ENCODE peak calls at places on chromosomes 2 and 18, in eight cellular contexts. One of them, this sample, is unnamed.

GRCh38 chr2:159439421-159439820 is 152.9 kb upstream of the WDSUB1 start:
- DNase-seq in GM12865: no peak
- DNase-seq in spleen: no peak
- DNase-seq in T-helper 1 cell: no peak
- DNase-seq in A673: no peak
- DNase-seq in NCI-H1417 treated with DMSO at 0.1 percent for 48 hours: no peak
- DNase-seq in AML-193: no peak
- DNase-seq in ovary: no peak
- DNase-seq in this sample: no peak

GRCh38 chr2:37344453-37345361 is at the start of gene QPCT:
- DNase-seq in GM12865: peak
- DNase-seq in spleen: peak
- DNase-seq in T-helper 1 cell: peak
- DNase-seq in A673: peak
- DNase-seq in NCI-H1417 treated with DMSO at 0.1 percent for 48 hours: no peak
- DNase-seq in AML-193: no peak
- DNase-seq in ovary: peak
- DNase-seq in this sample: no peak

GRCh38 chr2:66925128-66925527 is 472.0 kb upstream of the ETAA1 start:
- DNase-seq in GM12865: no peak
- DNase-seq in spleen: no peak
- DNase-seq in T-helper 1 cell: no peak
- DNase-seq in A673: no peak
- DNase-seq in NCI-H1417 treated with DMSO at 0.1 percent for 48 hours: no peak
- DNase-seq in AML-193: no peak
- DNase-seq in ovary: no peak
- DNase-seq in this sample: no peak

GRCh38 chr2:19120941-19121750 is 237.3 kb downstream of the OSR1 start:
- DNase-seq in GM12865: no peak
- DNase-seq in spleen: no peak
- DNase-seq in T-helper 1 cell: no peak
- DNase-seq in A673: no peak
- DNase-seq in NCI-H1417 treated with DMSO at 0.1 percent for 48 hours: no peak
- DNase-seq in AML-193: no peak
- DNase-seq in ovary: no peak
- DNase-seq in this sample: no peak

GRCh38 chr2:144495227-144495933 is 24.5 kb downstream of the ZEB2 start:
- DNase-seq in GM12865: no peak
- DNase-seq in spleen: no peak
- DNase-seq in T-helper 1 cell: no peak
- DNase-seq in A673: no peak
- DNase-seq in NCI-H1417 treated with DMSO at 0.1 percent for 48 hours: no peak
- DNase-seq in AML-193: no peak
- DNase-seq in ovary: no peak
- DNase-seq in this sample: no peak

GRCh38 chr18:45567123-45567522 is 48.2 kb upstream of the SLC14A2 start:
- DNase-seq in GM12865: no peak
- DNase-seq in spleen: no peak
- DNase-seq in T-helper 1 cell: no peak
- DNase-seq in A673: no peak
- DNase-seq in NCI-H1417 treated with DMSO at 0.1 percent for 48 hours: no peak
- DNase-seq in AML-193: no peak
- DNase-seq in ovary: no peak
- DNase-seq in this sample: no peak

GRCh38 chr2:54494087-54494486 is 38.0 kb downstream of the SPTBN1 start:
- DNase-seq in GM12865: no peak
- DNase-seq in spleen: no peak
- DNase-seq in T-helper 1 cell: no peak
- DNase-seq in A673: no peak
- DNase-seq in NCI-H1417 treated with DMSO at 0.1 percent for 48 hours: no peak
- DNase-seq in AML-193: no peak
- DNase-seq in ovary: no peak
- DNase-seq in this sample: no peak

GRCh38 chr2:27672723-27673486 is 9.2 kb downstream of the SLC4A1AP start:
- DNase-seq in GM12865: no peak
- DNase-seq in spleen: no peak
- DNase-seq in T-helper 1 cell: no peak
- DNase-seq in A673: no peak
- DNase-seq in NCI-H1417 treated with DMSO at 0.1 percent for 48 hours: no peak
- DNase-seq in AML-193: no peak
- DNase-seq in ovary: no peak
- DNase-seq in this sample: no peak

GRCh38 chr2:198321522-198322088 is 517.2 kb downstream of the PLCL1 start:
- DNase-seq in GM12865: no peak
- DNase-seq in spleen: no peak
- DNase-seq in T-helper 1 cell: no peak
- DNase-seq in A673: peak
- DNase-seq in NCI-H1417 treated with DMSO at 0.1 percent for 48 hours: no peak
- DNase-seq in AML-193: no peak
- DNase-seq in ovary: no peak
- DNase-seq in this sample: no peak

GRCh38 chr2:75592028-75592427 is 31.3 kb upstream of the EVA1A start:
- DNase-seq in GM12865: peak
- DNase-seq in spleen: no peak
- DNase-seq in T-helper 1 cell: no peak
- DNase-seq in A673: peak
- DNase-seq in NCI-H1417 treated with DMSO at 0.1 percent for 48 hours: peak
- DNase-seq in AML-193: no peak
- DNase-seq in ovary: no peak
- DNase-seq in this sample: peak

GRCh38 chr18:6683112-6683876 is 46.2 kb upstream of the ARHGAP28 start:
- DNase-seq in GM12865: no peak
- DNase-seq in spleen: no peak
- DNase-seq in T-helper 1 cell: no peak
- DNase-seq in A673: no peak
- DNase-seq in NCI-H1417 treated with DMSO at 0.1 percent for 48 hours: no peak
- DNase-seq in AML-193: no peak
- DNase-seq in ovary: no peak
- DNase-seq in this sample: peak

GRCh38 chr2:214193943-214194342 is 216.9 kb upstream of the VWC2L start:
- DNase-seq in GM12865: no peak
- DNase-seq in spleen: no peak
- DNase-seq in T-helper 1 cell: no peak
- DNase-seq in A673: no peak
- DNase-seq in NCI-H1417 treated with DMSO at 0.1 percent for 48 hours: no peak
- DNase-seq in AML-193: no peak
- DNase-seq in ovary: no peak
- DNase-seq in this sample: no peak

GRCh38 chr18:56650056-56650455 is 1.1 kb upstream of the WDR7 start:
- DNase-seq in GM12865: no peak
- DNase-seq in spleen: no peak
- DNase-seq in T-helper 1 cell: no peak
- DNase-seq in A673: no peak
- DNase-seq in NCI-H1417 treated with DMSO at 0.1 percent for 48 hours: no peak
- DNase-seq in AML-193: no peak
- DNase-seq in ovary: no peak
- DNase-seq in this sample: no peak

GRCh38 chr2:59655809-59656208 is 897.6 kb downstream of the BCL11A start:
- DNase-seq in GM12865: no peak
- DNase-seq in spleen: no peak
- DNase-seq in T-helper 1 cell: no peak
- DNase-seq in A673: no peak
- DNase-seq in NCI-H1417 treated with DMSO at 0.1 percent for 48 hours: no peak
- DNase-seq in AML-193: no peak
- DNase-seq in ovary: no peak
- DNase-seq in this sample: no peak

GRCh38 chr18:61992285-61992684 is 99.5 kb upstream of the RNF152 start:
- DNase-seq in GM12865: no peak
- DNase-seq in spleen: no peak
- DNase-seq in T-helper 1 cell: no peak
- DNase-seq in A673: peak
- DNase-seq in NCI-H1417 treated with DMSO at 0.1 percent for 48 hours: no peak
- DNase-seq in AML-193: no peak
- DNase-seq in ovary: no peak
- DNase-seq in this sample: no peak

GRCh38 chr2:47208852-47209606 is 53.9 kb upstream of the STPG4 start:
- DNase-seq in GM12865: no peak
- DNase-seq in spleen: no peak
- DNase-seq in T-helper 1 cell: no peak
- DNase-seq in A673: no peak
- DNase-seq in NCI-H1417 treated with DMSO at 0.1 percent for 48 hours: no peak
- DNase-seq in AML-193: no peak
- DNase-seq in ovary: no peak
- DNase-seq in this sample: no peak